ENCODE peak calls at places on chromosomes 4 and X, in four cellular contexts. A is K562, U is HCT116, B is HepG2. I is an unnamed sample.

GRCh38 chrX:109327271-109327670 is 154.6 kb downstream of the GUCY2F start:
- DNase-seq in B (no peak), U (no peak), A (no peak), I (no peak)

GRCh38 chr4:70913947-70914445 is 11.8 kb downstream of the MOB1B start:
- DNase-seq in A (no peak), U (no peak), B (no peak), I (no peak)

GRCh38 chrX:68431836-68432235 is 1.5 kb downstream of the OPHN1 start:
- DNase-seq in B (no peak), U (no peak), A (no peak), I (no peak)

GRCh38 chr4:2537011-2537830 is 774 bp downstream of the FAM193A start:
- DNase-seq in U (no peak), A (peak), B (peak), I (no peak)

GRCh38 chrX:63922221-63922620 is 137.2 kb upstream of the ARHGEF9 start:
- DNase-seq in B (no peak), U (no peak), A (no peak), I (no peak)

GRCh38 chr4:154230723-154231122 is 260.9 kb downstream of the DCHS2 start:
- DNase-seq in A (no peak), U (no peak), B (no peak), I (no peak)

GRCh38 chrX:40179333-40179732 is 81.6 kb upstream of the BCOR start:
- DNase-seq in B (no peak), U (no peak), A (no peak), I (no peak)

GRCh38 chrX:1462596-1463251 is 10.0 kb upstream of the ASMTL start:
- DNase-seq in A (no peak), U (no peak), B (no peak), I (no peak)

GRCh38 chrX:139762400-139763183 is 54.6 kb upstream of the MCF2 start:
- DNase-seq in B (no peak), U (no peak), A (no peak), I (no peak)

GRCh38 chrX:110317079-110317819 is 636 bp downstream of the AMMECR1 start:
- DNase-seq in A (no peak), B (no peak), U (no peak), I (no peak)

GRCh38 chr4:38009421-38009820 is 49.2 kb downstream of the PTTG2 start:
- DNase-seq in A (no peak), B (no peak), U (no peak), I (no peak)

GRCh38 chrX:123475068-123475724 is 257.7 kb downstream of the THOC2 start:
- DNase-seq in U (no peak), A (no peak), B (no peak), I (no peak)

GRCh38 chr4:174154455-174154854 is 129.0 kb downstream of the FBXO8 start:
- DNase-seq in A (no peak), B (no peak), U (no peak), I (no peak)

GRCh38 chr4:76090241-76090691 is 15.8 kb downstream of the ART3 start:
- DNase-seq in A (peak), B (peak), U (no peak), I (no peak)

GRCh38 chr4:48483777-48484493 is 792 bp downstream of the SLC10A4 start:
- DNase-seq in U (no peak), B (no peak), A (peak), I (no peak)

GRCh38 chr4:94517492-94517891 is 65.8 kb downstream of the PDLIM5 start:
- DNase-seq in B (no peak), A (no peak), U (no peak), I (no peak)

GRCh38 chr4:15198070-15198727 is 195.9 kb downstream of the CPEB2 start:
- DNase-seq in U (no peak), B (no peak), A (no peak), I (no peak)

GRCh38 chr4:158255727-158256324 is 45.5 kb downstream of the TMEM144 start:
- DNase-seq in U (peak), B (peak), A (peak), I (peak)

GRCh38 chr4:99208719-99209075 is 10.3 kb downstream of the ADH6 start:
- DNase-seq in U (no peak), A (no peak), B (no peak), I (no peak)

GRCh38 chrX:131812847-131813825 is 210.0 kb upstream of the STK26 start:
- DNase-seq in A (peak), B (no peak), U (no peak), I (no peak)

GRCh38 chr4:158410272-158410671 is 111.4 kb upstream of the RXFP1 start:
- DNase-seq in U (peak), B (no peak), A (no peak), I (no peak)

GRCh38 chr4:112178731-112179130 is 33.5 kb downstream of the FAM241A start:
- DNase-seq in A (no peak), B (no peak), U (no peak), I (no peak)

GRCh38 chrX:153968754-153969124 is 2.9 kb downstream of the HCFC1 start:
- DNase-seq in A (no peak), B (no peak), U (no peak), I (no peak)

GRCh38 chrX:39204945-39205344 is 403.7 kb downstream of the MID1IP1 start:
- DNase-seq in A (no peak), U (no peak), B (no peak), I (no peak)

GRCh38 chr4:185879666-185880312 is 67.8 kb upstream of the SORBS2 start:
- DNase-seq in U (no peak), A (no peak), B (no peak), I (no peak)

GRCh38 chr4:188439641-188440311 is 300.5 kb downstream of the TRIML1 start:
- DNase-seq in A (no peak), B (no peak), U (no peak), I (no peak)

GRCh38 chr4:188691811-188692210 is 552.6 kb downstream of the TRIML1 start:
- DNase-seq in B (no peak), U (no peak), A (no peak), I (peak)

GRCh38 chr4:84683486-84683885 is 100.6 kb downstream of the CDS1 start:
- DNase-seq in A (no peak), B (no peak), U (no peak), I (no peak)

GRCh38 chrX:69019073-69019890 is 146.0 kb downstream of the PJA1 start:
- DNase-seq in A (no peak), B (no peak), U (no peak), I (no peak)

GRCh38 chr4:162683659-162684370 is 482.9 kb downstream of the NAF1 start:
- DNase-seq in A (no peak), B (peak), U (no peak), I (peak)

GRCh38 chr4:77586953-77587383 is 18.7 kb upstream of the CXCL13 start:
- DNase-seq in A (no peak), B (no peak), U (no peak), I (no peak)

GRCh38 chrX:65266482-65266881 is 268.1 kb downstream of the LAS1L start:
- DNase-seq in B (no peak), A (no peak), U (no peak), I (no peak)

GRCh38 chrX:109632906-109633504 is 8.0 kb upstream of the KCNE5 start:
- DNase-seq in A (peak), U (no peak), B (no peak), I (no peak)

GRCh38 chr4:18155062-18156041 is 133.8 kb upstream of the LCORL start:
- DNase-seq in U (no peak), B (no peak), A (no peak), I (no peak)

GRCh38 chrX:10199212-10199611 is 42.4 kb downstream of the CLCN4 start:
- DNase-seq in U (no peak), B (no peak), A (no peak), I (no peak)

GRCh38 chr4:58247792-58248191 is 1137.6 kb upstream of the IGFBP7 start:
- DNase-seq in A (no peak), U (no peak), B (no peak), I (no peak)

GRCh38 chr4:92122911-92123310 is 180.9 kb upstream of the GRID2 start:
- DNase-seq in B (no peak), U (no peak), A (no peak), I (no peak)

DNA sequence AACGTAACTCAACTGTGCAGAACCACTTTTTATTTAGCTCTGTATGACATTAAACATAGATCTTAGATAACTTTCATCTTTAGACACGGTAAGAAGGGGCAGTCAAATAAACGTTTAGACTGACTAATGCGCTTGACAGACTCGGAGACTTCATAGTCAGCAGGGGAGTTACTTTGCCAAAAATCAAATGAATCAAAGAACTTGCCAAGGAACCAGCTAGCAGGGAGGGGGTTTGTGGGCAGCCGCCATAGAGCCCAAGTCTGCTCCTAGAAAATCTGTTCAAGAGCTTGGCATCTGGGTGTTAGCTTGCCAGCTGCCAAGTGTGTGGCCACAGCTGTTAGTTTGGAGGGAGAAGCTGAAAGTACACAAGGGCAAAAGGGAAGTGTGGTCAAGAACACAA is 182.7 kb upstream of the GRID2 start:
- DNase-seq in U (no peak), B (no peak), A (no peak), I (no peak)
- TF ChIP-seq TCF7L2 in U (no peak), B (no peak), A (no peak), I (no peak)

DNA sequence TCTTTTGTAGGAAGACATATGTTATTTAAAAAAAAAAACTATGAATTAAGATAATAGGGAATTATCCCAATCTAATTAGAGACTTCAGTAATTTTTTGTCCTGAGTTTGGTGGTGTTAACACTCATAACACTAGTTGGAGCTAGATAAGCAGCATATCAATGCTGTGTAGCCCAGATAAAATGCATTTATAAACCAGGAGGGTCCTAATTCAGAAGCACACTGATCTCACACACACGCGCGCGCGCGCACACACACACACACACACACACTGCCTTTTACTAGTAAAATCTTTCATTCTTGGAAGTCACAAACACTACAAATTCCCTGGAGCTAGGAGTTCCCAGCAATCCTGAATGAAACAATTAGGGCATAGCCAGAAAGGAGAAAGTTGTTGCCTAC is 3.2 kb downstream of the UNC5C start:
- DNase-seq in A (no peak), U (no peak), B (no peak), I (no peak)
- TF ChIP-seq CTCF in A (no peak), U (no peak), B (no peak), I (no peak)

GRCh38 chr4:7819446-7819845 is 120.2 kb downstream of the AFAP1 start:
- DNase-seq in U (no peak), A (no peak), B (no peak), I (no peak)

GRCh38 chr4:7816771-7817170 is 122.9 kb downstream of the AFAP1 start:
- DNase-seq in B (no peak), A (no peak), U (no peak), I (no peak)

GRCh38 chr4:7820031-7820825 is 119.4 kb downstream of the AFAP1 start:
- DNase-seq in A (no peak), U (no peak), B (no peak), I (no peak)

GRCh38 chr4:7817877-7818675 is 121.6 kb downstream of the AFAP1 start:
- DNase-seq in A (no peak), U (no peak), B (no peak), I (no peak)

DNA sequence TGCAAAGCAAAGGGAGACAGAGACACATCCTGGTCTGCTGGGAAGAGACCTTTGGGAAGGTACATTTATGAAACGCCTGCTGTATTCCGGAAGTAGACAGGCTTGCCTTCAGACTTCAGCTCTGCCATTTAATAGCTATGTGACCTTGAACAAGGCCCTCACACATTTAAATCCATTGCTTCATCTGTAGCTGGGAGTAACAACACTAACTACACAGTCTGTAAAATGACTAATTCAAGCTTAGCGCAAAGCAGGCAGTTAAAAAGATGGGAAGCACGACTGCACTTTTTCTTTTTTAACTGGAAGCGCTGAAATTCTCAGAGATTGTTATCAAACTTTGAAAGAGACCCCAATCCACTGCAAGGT is 121.0 kb downstream of the AFAP1 start:
- DNase-seq in B (peak), U (no peak), A (no peak), I (no peak)
- H3K27ac ChIP-seq in B (no peak), U (no peak), A (no peak), I (peak)

GRCh38 chr4:159776915-159777314 is 674.0 kb downstream of the RAPGEF2 start:
- DNase-seq in B (no peak), U (no peak), A (no peak), I (no peak)
- TF ChIP-seq TCF7L2 in B (no peak), U (no peak), A (no peak), I (no peak)

GRCh38 chr4:26887809-26888208 is 27.2 kb downstream of the STIM2 start:
- DNase-seq in B (no peak), U (no peak), A (no peak), I (no peak)

GRCh38 chr4:26879805-26880204 is 19.2 kb downstream of the STIM2 start:
- DNase-seq in A (peak), B (no peak), U (no peak), I (no peak)

GRCh38 chr4:26887143-26887542 is 26.5 kb downstream of the STIM2 start:
- DNase-seq in U (no peak), A (no peak), B (no peak), I (no peak)

GRCh38 chr4:26885912-26886274 is 25.3 kb downstream of the STIM2 start:
- DNase-seq in B (no peak), A (no peak), U (no peak), I (no peak)

GRCh38 chr4:26884486-26884988 is 23.9 kb downstream of the STIM2 start:
- DNase-seq in A (no peak), U (no peak), B (no peak), I (no peak)
- TF ChIP-seq CTCF in A (no peak), U (no peak), B (no peak), I (no peak)

GRCh38 chr4:41435509-41435908 is 102.4 kb upstream of the LIMCH1 start:
- DNase-seq in U (no peak), A (no peak), B (no peak), I (no peak)

GRCh38 chr4:41438564-41438963 is 99.4 kb upstream of the LIMCH1 start:
- DNase-seq in U (no peak), A (no peak), B (no peak), I (no peak)

GRCh38 chr4:41433361-41433760 is 104.6 kb upstream of the LIMCH1 start:
- DNase-seq in A (no peak), U (no peak), B (no peak), I (no peak)

GRCh38 chr4:41436365-41437263 is 101.3 kb upstream of the LIMCH1 start:
- DNase-seq in A (no peak), B (no peak), U (no peak), I (no peak)

GRCh38 chr4:41437264-41437566 is 100.7 kb upstream of the LIMCH1 start:
- DNase-seq in A (no peak), U (no peak), B (no peak), I (no peak)
- H3K27ac ChIP-seq in A (no peak), U (no peak), B (no peak), I (no peak)

GRCh38 chr4:69775488-69775887 is 15.1 kb upstream of the SULT1B1 start:
- DNase-seq in A (no peak), U (no peak), B (no peak), I (no peak)
- TF ChIP-seq TCF7L2 in A (no peak), U (no peak), B (no peak), I (no peak)

GRCh38 chr4:79576480-79576803 is 168.4 kb upstream of the GK2 start:
- DNase-seq in U (no peak), A (no peak), B (peak), I (peak)
- TF ChIP-seq CTCF in U (peak), A (peak), B (peak), I (peak)

DNA sequence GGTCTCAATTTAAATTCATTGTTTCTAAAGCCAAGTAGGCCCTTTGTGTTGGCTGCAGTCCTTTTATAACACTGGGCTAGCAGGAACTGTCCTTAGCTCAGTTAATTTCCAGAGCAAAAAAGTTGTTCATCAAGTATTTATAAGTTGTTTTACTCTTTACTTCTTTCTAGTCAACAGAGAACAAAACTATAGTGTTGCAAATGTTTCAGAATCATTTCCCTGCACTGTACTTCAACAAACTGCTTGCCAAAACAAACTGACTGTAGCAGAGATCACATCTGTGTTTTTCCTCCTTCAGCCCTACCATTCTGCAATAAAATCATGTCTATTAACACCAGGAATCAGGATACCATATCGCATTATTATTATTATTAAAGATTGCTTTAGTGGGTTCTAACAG is 168.5 kb upstream of the SH3RF1 start:
- DNase-seq in B (no peak), U (no peak), A (no peak), I (no peak)
- H3K27ac ChIP-seq in B (no peak), U (no peak), A (no peak), I (no peak)

GRCh38 chr4:167028976-167029375 is 205.3 kb downstream of the SPOCK3 start:
- DNase-seq in A (no peak), B (no peak), U (no peak), I (no peak)
- TF ChIP-seq TCF7L2 in A (no peak), B (no peak), U (no peak), I (no peak)